ENCODE peak calls at places on chromosomes 4 and X, in five cellular contexts. N is HAP-1, L is aorta, V is SK-N-SH, G is psoas muscle. H is an unnamed sample. For H3K4me1, the result is how much of the 10 kb centered on the place peaks cover.

GRCh38 chr4:104896623-104897296 is 249.9 kb upstream of the TET2 start:
- DNase-seq in N (no peak), L (no peak), V (no peak), G (no peak), H (no peak)

GRCh38 chrX:34874763-34875162 is 67.8 kb upstream of the FAM47B start:
- DNase-seq in N (no peak), L (no peak), V (no peak), G (no peak), H (no peak)

GRCh38 chr4:152590179-152591031 is 54.5 kb upstream of the FBXW7 start:
- DNase-seq in N (no peak), L (no peak), V (peak), G (no peak), H (no peak)

GRCh38 chrX:95063554-95063953 is 1389.5 kb downstream of the FAM133A start:
- DNase-seq in N (no peak), L (no peak), V (no peak), G (no peak), H (no peak)

GRCh38 chr4:53366301-53366716 is 448 bp upstream of the SCFD2 start:
- DNase-seq in N (no peak), L (no peak), V (no peak), G (no peak), H (no peak)

GRCh38 chrX:16185725-16186136 is 18.4 kb downstream of the MAGEB17 start:
- DNase-seq in N (no peak), L (peak), V (no peak), G (no peak), H (no peak)

GRCh38 chr4:26803462-26803861 is 57.2 kb upstream of the STIM2 start:
- DNase-seq in N (no peak), L (no peak), V (peak), G (no peak), H (no peak)

GRCh38 chrX:44744828-44745227 is 99.0 kb upstream of the DUSP21 start:
- DNase-seq in N (no peak), L (no peak), V (no peak), G (no peak), H (no peak)

GRCh38 chr4:187732524-187732923 is 263.0 kb upstream of the ZFP42 start:
- DNase-seq in N (no peak), L (no peak), V (no peak), G (no peak), H (no peak)

GRCh38 chr4:109434007-109434792 is 585 bp downstream of the SEC24B start:
- DNase-seq in N (no peak), L (peak), V (peak), G (peak), H (no peak)

GRCh38 chr4:88007304-88008132 is at the start of gene PKD2:
- DNase-seq in N (peak), L (peak), V (peak), G (peak), H (no peak)

GRCh38 chr4:78292336-78292735 is 235.2 kb downstream of the FRAS1 start:
- DNase-seq in N (no peak), L (no peak), V (no peak), G (no peak), H (no peak)

GRCh38 chr4:75229783-75230570 is 284.2 kb downstream of the RCHY1 start:
- DNase-seq in N (peak), L (no peak), V (no peak), G (no peak), H (no peak)

GRCh38 chr4:155489261-155489660 is 112.5 kb upstream of the MAP9 start:
- DNase-seq in N (no peak), L (no peak), V (no peak), G (no peak), H (no peak)

GRCh38 chr4:43275779-43276178 is 383.3 kb downstream of the GRXCR1 start:
- DNase-seq in N (no peak), L (no peak), V (no peak), G (no peak), H (no peak)

GRCh38 chrX:56963377-56963776 is 32.0 kb downstream of the SPIN3 start:
- DNase-seq in N (no peak), L (no peak), V (no peak), G (no peak), H (no peak)

GRCh38 chr4:118774989-118775388 is 60.9 kb downstream of the SEC24D start:
- DNase-seq in N (no peak), L (no peak), V (no peak), G (no peak), H (no peak)

GRCh38 chr4:78627966-78628678 is 76.6 kb downstream of the ANXA3 start:
- DNase-seq in N (no peak), L (no peak), V (no peak), G (no peak), H (no peak)

GRCh38 chr4:150078041-150078995 is at the start of gene DCLK2:
- DNase-seq in N (peak), L (peak), V (peak), G (peak), H (no peak)

GRCh38 chrX:120262781-120263719 is 12.4 kb downstream of the ZBTB33 start:
- DNase-seq in N (no peak), L (no peak), V (no peak), G (no peak), H (no peak)

GRCh38 chrX:109270580-109271484 is 211.1 kb downstream of the GUCY2F start:
- DNase-seq in N (no peak), L (no peak), V (no peak), G (no peak), H (no peak)

GRCh38 chrX:147180886-147181285 is 366.3 kb upstream of the CXorf51A start:
- DNase-seq in N (no peak), L (no peak), V (no peak), G (no peak), H (no peak)

GRCh38 chr4:139740531-139741041 is 75.0 kb downstream of the MGST2 start:
- DNase-seq in N (no peak), L (peak), V (peak), G (peak), H (no peak)

GRCh38 chrX:19625612-19626011 is 110.3 kb upstream of the MAP3K15 start:
- DNase-seq in N (no peak), L (no peak), V (no peak), G (no peak), H (no peak)

GRCh38 chr4:41122775-41123174 is 91.6 kb downstream of the APBB2 start:
- DNase-seq in N (no peak), L (no peak), V (no peak), G (no peak), H (no peak)

GRCh38 chrX:45009371-45010000 is 136.5 kb downstream of the KDM6A start:
- DNase-seq in N (no peak), L (no peak), V (no peak), G (no peak), H (no peak)

GRCh38 chr4:114180481-114180880 is 201.0 kb upstream of the ARSJ start:
- DNase-seq in N (peak), L (peak), V (no peak), G (no peak), H (peak)

GRCh38 chrX:2145672-2146412 is 354.9 kb downstream of the DHRSX start:
- DNase-seq in N (no peak), L (no peak), V (no peak), G (no peak), H (no peak)

GRCh38 chr4:145770124-145770523 is 90.2 kb downstream of the C4orf51 start:
- DNase-seq in N (no peak), L (no peak), V (no peak), G (no peak), H (no peak)

GRCh38 chrX:148501121-148502066 is 977 bp downstream of the AFF2 start:
- DNase-seq in N (no peak), L (peak), V (peak), G (no peak), H (no peak)

GRCh38 chrX:105323951-105324350 is 103.5 kb upstream of the TEX13A start:
- DNase-seq in N (no peak), L (no peak), V (no peak), G (no peak), H (no peak)

GRCh38 chr4:85940131-85940530 is 419.7 kb downstream of the MAPK10 start:
- DNase-seq in N (no peak), L (no peak), V (no peak), G (no peak), H (no peak)

GRCh38 chrX:43868791-43869190 is 13.5 kb downstream of the MAOB start:
- DNase-seq in N (no peak), L (no peak), V (peak), G (no peak), H (no peak)

GRCh38 chrX:16177260-16177659 is 10.0 kb downstream of the MAGEB17 start:
- DNase-seq in N (no peak), L (no peak), V (no peak), G (no peak), H (no peak)

GRCh38 chrX:133580630-133581029 is 165.3 kb upstream of the GPC4 start:
- DNase-seq in N (no peak), L (no peak), V (no peak), G (no peak), H (no peak)

GRCh38 chrX:44898411-44899221 is 25.6 kb downstream of the KDM6A start:
- DNase-seq in N (no peak), L (no peak), V (no peak), G (no peak), H (no peak)

GRCh38 chr4:147057631-147057980 is 111.9 kb upstream of the TTC29 start:
- DNase-seq in N (no peak), L (no peak), V (no peak), G (no peak), H (no peak)

GRCh38 chr4:109332926-109333464 is 30.5 kb upstream of the COL25A1 start:
- DNase-seq in N (no peak), L (no peak), V (no peak), G (no peak), H (peak)

GRCh38 chrX:99301990-99302389 is 1108.1 kb downstream of the PCDH19 start:
- DNase-seq in N (peak), L (no peak), V (peak), G (no peak), H (peak)

DNA sequence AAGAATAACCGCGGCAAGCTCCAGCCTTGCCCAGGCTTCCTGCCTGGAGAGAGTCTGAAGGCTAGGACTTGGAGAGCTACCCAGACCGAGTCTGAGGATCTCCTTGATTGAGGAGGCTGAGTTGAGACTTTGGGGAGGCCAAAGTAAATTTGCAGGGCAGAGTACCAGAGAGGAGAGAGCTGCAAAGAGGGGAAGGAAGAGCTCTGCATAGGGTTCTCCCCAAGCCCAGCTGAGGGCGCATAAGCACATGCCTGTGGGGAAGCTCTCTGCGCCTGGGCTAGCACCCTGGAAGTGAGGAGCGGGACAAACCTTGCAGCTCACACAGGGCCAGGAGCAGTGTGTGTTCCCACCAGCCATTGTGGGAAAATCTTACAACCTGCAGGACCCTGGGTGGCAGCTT is 56.1 kb downstream of the FAM193A start:
- DNase-seq in N (no peak), L (no peak), V (no peak), G (no peak), H (no peak)
- H3K4me1 ChIP-seq in N (under half), L (under half), V (half or more), G (half or more), H (under half)

DNA sequence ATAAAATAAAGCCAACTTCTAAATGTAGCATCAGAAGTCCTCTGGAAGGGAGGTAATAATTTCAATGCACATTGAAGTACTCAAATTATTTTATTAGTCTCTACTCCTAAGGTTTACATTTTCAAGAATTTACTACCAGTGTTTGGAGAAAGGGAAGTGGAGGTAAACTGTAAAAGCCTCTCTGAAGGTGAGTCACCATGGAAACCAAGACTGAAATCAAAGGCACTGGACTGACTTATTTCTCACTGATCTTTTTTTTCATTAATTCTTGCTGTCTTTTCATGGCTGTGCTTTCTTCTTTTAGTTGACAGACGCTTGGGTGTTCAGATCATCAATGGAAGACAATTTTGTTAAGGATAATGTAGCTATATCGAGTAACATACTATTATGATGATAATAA is 9.7 kb downstream of the SLC39A8 start:
- DNase-seq in N (no peak), L (no peak), V (no peak), G (no peak), H (no peak)
- H3K4me1 ChIP-seq in N (under half), L (under half), V (under half), G (under half), H (under half)

DNA sequence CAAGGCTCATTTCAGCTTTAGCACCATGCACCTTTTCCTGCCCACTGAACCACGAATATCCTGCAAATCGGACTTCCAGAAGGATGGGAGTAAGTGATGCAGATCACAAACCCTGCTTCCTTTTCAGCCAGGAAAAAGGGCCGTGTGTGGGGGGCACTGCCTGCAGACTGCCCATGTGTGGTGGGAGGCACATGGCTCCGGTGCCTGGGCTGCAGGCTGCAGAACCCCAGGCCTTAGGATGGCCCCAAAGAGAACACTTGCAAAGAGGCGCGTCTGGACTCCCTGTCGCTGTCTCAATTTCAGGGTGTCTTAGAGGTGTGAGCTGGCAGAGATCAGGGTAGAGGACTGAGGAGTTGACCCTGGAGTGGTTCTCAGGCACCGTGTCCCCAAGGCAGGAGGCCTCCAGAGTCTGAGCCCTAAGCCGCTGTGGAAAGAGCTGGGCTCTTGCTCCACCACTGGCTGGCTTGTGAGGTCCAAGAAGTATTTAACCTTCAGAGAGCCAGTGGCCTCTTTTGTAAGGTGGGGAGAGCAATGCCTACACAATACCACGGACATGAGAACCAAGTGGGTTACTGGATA is 97.0 kb downstream of the ENPP6 start:
- DNase-seq in N (no peak), L (no peak), V (no peak), G (no peak), H (no peak)
- H3K4me1 ChIP-seq in N (under half), L (under half), V (under half), G (under half), H (under half)

GRCh38 chrX:110287605-110288004 is 30.3 kb downstream of the AMMECR1 start:
- DNase-seq in N (no peak), L (no peak), V (no peak), G (no peak), H (no peak)
- H3K4me1 ChIP-seq in N (under half), L (under half), V (under half), G (under half), H (under half)

GRCh38 chr4:99417125-99417524 is 18.0 kb downstream of the ADH7 start:
- DNase-seq in N (no peak), L (no peak), V (no peak), G (no peak), H (no peak)
- H3K4me1 ChIP-seq in N (under half), L (under half), V (under half), G (under half), H (under half)

GRCh38 chrX:130173190-130173895 is 1.6 kb downstream of the RAB33A start:
- DNase-seq in N (peak), L (peak), V (no peak), G (peak), H (no peak)

GRCh38 chrX:130172127-130172834 is 519 bp downstream of the RAB33A start:
- DNase-seq in N (peak), L (no peak), V (peak), G (no peak), H (no peak)

GRCh38 chrX:130176354-130176776 is 4.6 kb downstream of the RAB33A start:
- DNase-seq in N (no peak), L (no peak), V (no peak), G (no peak), H (no peak)

GRCh38 chrX:130174937-130175336 is 3.2 kb downstream of the RAB33A start:
- DNase-seq in N (peak), L (no peak), V (no peak), G (no peak), H (no peak)

GRCh38 chrX:130174051-130174704 is 2.4 kb downstream of the RAB33A start:
- DNase-seq in N (peak), L (peak), V (peak), G (peak), H (no peak)
- H3K4me1 ChIP-seq in N (under half), L (under half), V (under half), G (under half), H (under half)

GRCh38 chr4:68736813-68737212 is 66.4 kb upstream of the UGT2B15 start:
- DNase-seq in N (no peak), L (no peak), V (no peak), G (no peak), H (no peak)
- H3K4me1 ChIP-seq in N (under half), L (under half), V (under half), G (under half), H (under half)

GRCh38 chrX:13123247-13123856 is 78.9 kb upstream of the FAM9C start:
- DNase-seq in N (no peak), L (no peak), V (no peak), G (no peak), H (no peak)

GRCh38 chrX:13115457-13115856 is 71.0 kb upstream of the FAM9C start:
- DNase-seq in N (no peak), L (no peak), V (no peak), G (no peak), H (no peak)

GRCh38 chrX:13120017-13120416 is 75.6 kb upstream of the FAM9C start:
- DNase-seq in N (no peak), L (no peak), V (no peak), G (no peak), H (no peak)

GRCh38 chrX:13121020-13121419 is 76.6 kb upstream of the FAM9C start:
- DNase-seq in N (no peak), L (no peak), V (no peak), G (no peak), H (no peak)

DNA sequence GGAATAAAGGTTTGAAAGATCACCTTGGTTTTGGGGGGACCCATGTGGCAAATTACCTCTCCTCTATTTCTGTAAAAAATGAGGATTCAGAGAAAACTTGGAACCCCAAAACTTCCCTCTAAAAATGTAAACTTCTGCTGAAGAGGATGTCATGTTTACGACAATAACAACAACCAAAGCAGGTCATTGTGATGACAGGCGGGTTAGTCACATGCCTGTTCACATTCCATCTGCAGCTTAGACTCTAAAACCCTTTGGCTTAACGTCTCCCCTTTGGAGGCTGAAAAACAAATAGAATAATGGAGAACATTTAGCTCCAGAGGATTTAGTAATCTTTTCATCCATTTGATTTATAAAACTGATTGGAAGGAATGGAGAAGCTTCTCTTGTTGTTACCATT is 75.0 kb upstream of the FAM9C start:
- DNase-seq in N (peak), L (no peak), V (no peak), G (no peak), H (no peak)
- H3K4me1 ChIP-seq in N (under half), L (under half), V (under half), G (under half), H (under half)

H was measured in iPS DF 6.9.